ENCODE peak calls at places on chromosome 13, in nine cellular contexts. One of them, this sample, is unnamed.

GRCh38 chr13:110551284-110551683 is 10.2 kb downstream of the RAB20 start:
- DNase-seq in thyroid gland: no peak
- DNase-seq in suprapubic skin: no peak
- DNase-seq in fibroblast of lung: no peak
- DNase-seq in dorsolateral prefrontal cortex: no peak
- DNase-seq in effector memory CD4-positive, alpha-beta T cell: no peak
- DNase-seq in mesendoderm: no peak
- DNase-seq in left ventricle myocardium inferior: no peak
- DNase-seq in heart right ventricle: no peak
- DNase-seq in this sample: no peak

GRCh38 chr13:110590577-110590976 is 24.8 kb upstream of the NAXD start:
- DNase-seq in heart right ventricle: no peak
- DNase-seq in suprapubic skin: peak
- DNase-seq in effector memory CD4-positive, alpha-beta T cell: no peak
- DNase-seq in mesendoderm: peak
- DNase-seq in left ventricle myocardium inferior: no peak
- DNase-seq in thyroid gland: no peak
- DNase-seq in fibroblast of lung: no peak
- DNase-seq in dorsolateral prefrontal cortex: no peak
- DNase-seq in this sample: no peak

GRCh38 chr13:26061947-26062346 is 10.1 kb upstream of the SHISA2 start:
- DNase-seq in left ventricle myocardium inferior: no peak
- DNase-seq in heart right ventricle: no peak
- DNase-seq in mesendoderm: no peak
- DNase-seq in thyroid gland: no peak
- DNase-seq in dorsolateral prefrontal cortex: no peak
- DNase-seq in effector memory CD4-positive, alpha-beta T cell: no peak
- DNase-seq in fibroblast of lung: peak
- DNase-seq in suprapubic skin: no peak
- DNase-seq in this sample: peak

GRCh38 chr13:46901721-46902120 is 4.9 kb upstream of the HTR2A start:
- DNase-seq in suprapubic skin: no peak
- DNase-seq in dorsolateral prefrontal cortex: no peak
- DNase-seq in mesendoderm: peak
- DNase-seq in left ventricle myocardium inferior: no peak
- DNase-seq in effector memory CD4-positive, alpha-beta T cell: no peak
- DNase-seq in heart right ventricle: no peak
- DNase-seq in thyroid gland: no peak
- DNase-seq in fibroblast of lung: no peak
- DNase-seq in this sample: no peak

GRCh38 chr13:51999525-51999924 is 11.7 kb downstream of the ATP7B start:
- DNase-seq in fibroblast of lung: peak
- DNase-seq in left ventricle myocardium inferior: peak
- DNase-seq in suprapubic skin: no peak
- DNase-seq in mesendoderm: no peak
- DNase-seq in effector memory CD4-positive, alpha-beta T cell: no peak
- DNase-seq in heart right ventricle: peak
- DNase-seq in thyroid gland: peak
- DNase-seq in dorsolateral prefrontal cortex: peak
- DNase-seq in this sample: no peak

GRCh38 chr13:26718146-26718545 is 42.4 kb downstream of the GPR12 start:
- DNase-seq in left ventricle myocardium inferior: no peak
- DNase-seq in effector memory CD4-positive, alpha-beta T cell: no peak
- DNase-seq in mesendoderm: no peak
- DNase-seq in dorsolateral prefrontal cortex: no peak
- DNase-seq in suprapubic skin: no peak
- DNase-seq in fibroblast of lung: no peak
- DNase-seq in thyroid gland: no peak
- DNase-seq in heart right ventricle: no peak
- DNase-seq in this sample: no peak

GRCh38 chr13:41520699-41521630 is 63.6 kb downstream of the RGCC start:
- DNase-seq in thyroid gland: no peak
- DNase-seq in suprapubic skin: no peak
- DNase-seq in fibroblast of lung: peak
- DNase-seq in effector memory CD4-positive, alpha-beta T cell: no peak
- DNase-seq in dorsolateral prefrontal cortex: no peak
- DNase-seq in heart right ventricle: no peak
- DNase-seq in left ventricle myocardium inferior: no peak
- DNase-seq in mesendoderm: no peak
- DNase-seq in this sample: no peak

GRCh38 chr13:37429976-37430375 is 168.6 kb downstream of the POSTN start:
- DNase-seq in effector memory CD4-positive, alpha-beta T cell: no peak
- DNase-seq in mesendoderm: no peak
- DNase-seq in suprapubic skin: no peak
- DNase-seq in heart right ventricle: no peak
- DNase-seq in fibroblast of lung: peak
- DNase-seq in left ventricle myocardium inferior: no peak
- DNase-seq in dorsolateral prefrontal cortex: no peak
- DNase-seq in thyroid gland: no peak
- DNase-seq in this sample: peak

GRCh38 chr13:113415032-113415431 is 38.3 kb downstream of the ADPRHL1 start:
- DNase-seq in effector memory CD4-positive, alpha-beta T cell: no peak
- DNase-seq in mesendoderm: no peak
- DNase-seq in suprapubic skin: no peak
- DNase-seq in left ventricle myocardium inferior: no peak
- DNase-seq in fibroblast of lung: no peak
- DNase-seq in dorsolateral prefrontal cortex: no peak
- DNase-seq in thyroid gland: no peak
- DNase-seq in heart right ventricle: no peak
- DNase-seq in this sample: no peak

GRCh38 chr13:111589321-111589720 is 268.9 kb downstream of the TEX29 start:
- DNase-seq in mesendoderm: no peak
- DNase-seq in heart right ventricle: no peak
- DNase-seq in left ventricle myocardium inferior: no peak
- DNase-seq in suprapubic skin: no peak
- DNase-seq in dorsolateral prefrontal cortex: no peak
- DNase-seq in thyroid gland: no peak
- DNase-seq in fibroblast of lung: no peak
- DNase-seq in effector memory CD4-positive, alpha-beta T cell: no peak
- DNase-seq in this sample: no peak

GRCh38 chr13:60511637-60512036 is 114.6 kb downstream of the TDRD3 start:
- DNase-seq in mesendoderm: peak
- DNase-seq in fibroblast of lung: no peak
- DNase-seq in dorsolateral prefrontal cortex: no peak
- DNase-seq in thyroid gland: no peak
- DNase-seq in effector memory CD4-positive, alpha-beta T cell: no peak
- DNase-seq in left ventricle myocardium inferior: no peak
- DNase-seq in suprapubic skin: no peak
- DNase-seq in heart right ventricle: no peak
- DNase-seq in this sample: no peak

GRCh38 chr13:112159575-112160547 is 92.9 kb downstream of the SOX1 start:
- DNase-seq in left ventricle myocardium inferior: no peak
- DNase-seq in mesendoderm: no peak
- DNase-seq in thyroid gland: no peak
- DNase-seq in dorsolateral prefrontal cortex: no peak
- DNase-seq in effector memory CD4-positive, alpha-beta T cell: no peak
- DNase-seq in suprapubic skin: no peak
- DNase-seq in fibroblast of lung: no peak
- DNase-seq in heart right ventricle: no peak
- DNase-seq in this sample: no peak

GRCh38 chr13:33280550-33280905 is 5.0 kb downstream of the STARD13 start:
- DNase-seq in effector memory CD4-positive, alpha-beta T cell: no peak
- DNase-seq in fibroblast of lung: no peak
- DNase-seq in suprapubic skin: no peak
- DNase-seq in mesendoderm: no peak
- DNase-seq in heart right ventricle: no peak
- DNase-seq in left ventricle myocardium inferior: no peak
- DNase-seq in dorsolateral prefrontal cortex: no peak
- DNase-seq in thyroid gland: no peak
- DNase-seq in this sample: no peak

GRCh38 chr13:50732712-50733111 is 110.8 kb downstream of the DLEU7 start:
- DNase-seq in effector memory CD4-positive, alpha-beta T cell: no peak
- DNase-seq in dorsolateral prefrontal cortex: no peak
- DNase-seq in fibroblast of lung: peak
- DNase-seq in heart right ventricle: no peak
- DNase-seq in mesendoderm: no peak
- DNase-seq in suprapubic skin: no peak
- DNase-seq in thyroid gland: no peak
- DNase-seq in left ventricle myocardium inferior: no peak
- DNase-seq in this sample: peak

GRCh38 chr13:66915596-66916185 is 314.4 kb downstream of the PCDH9 start:
- DNase-seq in left ventricle myocardium inferior: no peak
- DNase-seq in effector memory CD4-positive, alpha-beta T cell: no peak
- DNase-seq in fibroblast of lung: peak
- DNase-seq in suprapubic skin: no peak
- DNase-seq in dorsolateral prefrontal cortex: no peak
- DNase-seq in thyroid gland: no peak
- DNase-seq in mesendoderm: no peak
- DNase-seq in heart right ventricle: no peak
- DNase-seq in this sample: peak

GRCh38 chr13:43360911-43361605 is 337.7 kb downstream of the DNAJC15 start:
- DNase-seq in fibroblast of lung: peak
- DNase-seq in thyroid gland: no peak
- DNase-seq in suprapubic skin: no peak
- DNase-seq in effector memory CD4-positive, alpha-beta T cell: no peak
- DNase-seq in mesendoderm: no peak
- DNase-seq in heart right ventricle: no peak
- DNase-seq in left ventricle myocardium inferior: no peak
- DNase-seq in dorsolateral prefrontal cortex: no peak
- DNase-seq in this sample: no peak

DNA sequence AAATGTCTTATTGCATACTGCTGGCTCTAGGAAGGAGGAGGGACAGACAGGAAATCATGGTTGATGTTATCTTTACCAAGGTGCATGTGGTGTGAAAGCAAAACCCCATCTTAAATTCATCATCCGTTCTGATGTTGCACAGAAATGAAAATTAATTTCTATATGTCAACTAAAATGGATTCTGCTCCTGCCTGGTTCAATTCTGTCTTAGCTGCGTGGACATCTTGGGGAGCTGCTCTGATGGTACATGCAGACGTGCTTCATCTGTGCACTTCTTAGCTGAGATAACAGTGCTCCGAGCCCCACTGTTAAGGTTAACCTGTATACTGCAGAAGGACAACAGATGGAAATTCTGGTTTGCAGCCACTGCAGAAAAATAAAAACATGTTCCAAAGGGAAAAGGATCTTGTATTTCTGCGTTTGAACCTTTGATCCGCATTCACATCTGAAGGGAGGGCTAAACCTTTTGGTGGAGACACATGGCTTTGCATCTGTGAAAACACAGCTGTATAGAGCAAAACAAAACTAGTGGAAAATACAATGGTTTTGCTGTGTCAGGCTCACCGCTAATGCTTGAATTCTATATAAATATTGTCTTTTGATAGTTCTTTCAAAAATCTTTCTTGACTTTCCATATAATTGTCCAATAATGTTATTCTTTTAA is 155.7 kb downstream of the TM9SF2 start:
- DNase-seq in effector memory CD4-positive, alpha-beta T cell: no peak
- DNase-seq in mesendoderm: peak
- DNase-seq in thyroid gland: no peak
- DNase-seq in suprapubic skin: no peak
- DNase-seq in heart right ventricle: no peak
- DNase-seq in left ventricle myocardium inferior: no peak
- DNase-seq in fibroblast of lung: no peak
- DNase-seq in dorsolateral prefrontal cortex: no peak
- DNase-seq in this sample: no peak
- H3K4me3 ChIP-seq in effector memory CD4-positive, alpha-beta T cell: peak
- H3K4me3 ChIP-seq in mesendoderm: no peak
- H3K4me3 ChIP-seq in thyroid gland: no peak
- H3K4me3 ChIP-seq in suprapubic skin: no peak
- H3K4me3 ChIP-seq in heart right ventricle: no peak
- H3K4me3 ChIP-seq in left ventricle myocardium inferior: no peak
- H3K4me3 ChIP-seq in fibroblast of lung: no peak
- H3K4me3 ChIP-seq in dorsolateral prefrontal cortex: no peak
- H3K4me3 ChIP-seq in this sample: no peak

GRCh38 chr13:40206241-40207109 is 460.0 kb downstream of the FOXO1 start:
- DNase-seq in left ventricle myocardium inferior: no peak
- DNase-seq in fibroblast of lung: peak
- DNase-seq in effector memory CD4-positive, alpha-beta T cell: no peak
- DNase-seq in heart right ventricle: no peak
- DNase-seq in suprapubic skin: no peak
- DNase-seq in dorsolateral prefrontal cortex: no peak
- DNase-seq in thyroid gland: no peak
- DNase-seq in mesendoderm: no peak
- DNase-seq in this sample: no peak
- H3K4me3 ChIP-seq in left ventricle myocardium inferior: no peak
- H3K4me3 ChIP-seq in fibroblast of lung: no peak
- H3K4me3 ChIP-seq in effector memory CD4-positive, alpha-beta T cell: peak
- H3K4me3 ChIP-seq in heart right ventricle: no peak
- H3K4me3 ChIP-seq in suprapubic skin: no peak
- H3K4me3 ChIP-seq in dorsolateral prefrontal cortex: no peak
- H3K4me3 ChIP-seq in thyroid gland: no peak
- H3K4me3 ChIP-seq in mesendoderm: no peak
- H3K4me3 ChIP-seq in this sample: no peak

DNA sequence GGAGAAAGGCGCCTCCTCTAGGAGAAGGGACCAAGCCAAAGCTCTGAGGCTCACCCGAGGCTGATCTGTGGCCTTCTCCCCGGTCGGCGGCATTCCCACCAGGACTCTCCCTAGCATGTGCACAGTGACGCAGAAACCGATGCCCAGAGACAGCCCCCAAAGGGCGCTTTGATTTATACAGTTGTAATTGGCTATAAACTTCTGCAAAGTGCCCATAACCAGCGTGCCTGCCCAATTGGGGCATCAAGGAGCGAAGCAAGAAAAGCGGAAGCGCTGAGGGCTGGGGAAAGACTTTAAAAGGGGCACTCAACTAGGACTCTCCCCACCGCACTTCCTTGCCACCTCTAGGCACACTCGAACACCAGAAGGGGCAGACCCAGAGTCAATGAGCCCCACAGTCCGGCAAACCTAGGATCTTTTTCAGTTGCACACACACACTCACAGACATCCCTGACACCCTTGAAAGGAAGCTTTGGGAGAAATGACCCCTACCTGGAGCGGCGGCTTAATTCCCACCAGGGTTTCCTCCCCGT is 1.8 kb downstream of the CDX2 start:
- DNase-seq in fibroblast of lung: no peak
- DNase-seq in left ventricle myocardium inferior: no peak
- DNase-seq in mesendoderm: peak
- DNase-seq in effector memory CD4-positive, alpha-beta T cell: no peak
- DNase-seq in suprapubic skin: no peak
- DNase-seq in heart right ventricle: no peak
- DNase-seq in thyroid gland: no peak
- DNase-seq in dorsolateral prefrontal cortex: no peak
- DNase-seq in this sample: no peak
- H3K4me3 ChIP-seq in fibroblast of lung: no peak
- H3K4me3 ChIP-seq in left ventricle myocardium inferior: no peak
- H3K4me3 ChIP-seq in mesendoderm: no peak
- H3K4me3 ChIP-seq in effector memory CD4-positive, alpha-beta T cell: no peak
- H3K4me3 ChIP-seq in suprapubic skin: no peak
- H3K4me3 ChIP-seq in heart right ventricle: no peak
- H3K4me3 ChIP-seq in thyroid gland: no peak
- H3K4me3 ChIP-seq in dorsolateral prefrontal cortex: no peak
- H3K4me3 ChIP-seq in this sample: no peak

DNA sequence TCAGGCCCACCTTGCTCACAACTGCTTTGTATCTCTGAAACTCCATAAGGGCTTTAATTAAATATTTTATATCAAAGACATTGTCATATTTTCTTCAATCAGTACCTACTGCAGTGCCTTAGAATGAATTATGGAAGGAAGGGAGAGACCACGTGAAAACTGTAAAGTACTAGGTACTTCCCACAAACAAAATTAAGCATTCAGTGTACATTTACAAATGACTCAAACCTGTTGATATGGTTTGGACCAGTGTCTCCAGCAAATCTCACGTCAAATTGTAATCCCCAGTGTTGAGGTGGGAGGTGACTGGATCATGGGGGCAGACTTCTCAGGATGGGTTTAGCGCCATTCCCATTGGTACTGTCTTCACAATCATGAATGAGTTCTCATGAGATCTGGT is 23.2 kb downstream of the KCTD12 start:
- DNase-seq in left ventricle myocardium inferior: no peak
- DNase-seq in suprapubic skin: no peak
- DNase-seq in thyroid gland: no peak
- DNase-seq in mesendoderm: no peak
- DNase-seq in fibroblast of lung: no peak
- DNase-seq in dorsolateral prefrontal cortex: no peak
- DNase-seq in effector memory CD4-positive, alpha-beta T cell: no peak
- DNase-seq in heart right ventricle: no peak
- DNase-seq in this sample: no peak
- H3K4me3 ChIP-seq in left ventricle myocardium inferior: no peak
- H3K4me3 ChIP-seq in suprapubic skin: no peak
- H3K4me3 ChIP-seq in thyroid gland: no peak
- H3K4me3 ChIP-seq in mesendoderm: no peak
- H3K4me3 ChIP-seq in fibroblast of lung: no peak
- H3K4me3 ChIP-seq in dorsolateral prefrontal cortex: no peak
- H3K4me3 ChIP-seq in effector memory CD4-positive, alpha-beta T cell: no peak
- H3K4me3 ChIP-seq in heart right ventricle: no peak
- H3K4me3 ChIP-seq in this sample: no peak

This sample was measured in adipocyte.